ENCODE peak calls at places on chromosomes 5 and 9, in six cellular contexts. U is K562, V is GM12891, L is H1, E is HepG2, C is GM12878. N is an unnamed sample.

GRCh38 chr9:113756476-113757198 is 119.5 kb upstream of the ZNF618 start:
- DNase-seq in U (no peak), V (no peak), L (no peak), E (no peak), C (no peak), N (no peak)

GRCh38 chr5:40318378-40318777 is 361.3 kb upstream of the PTGER4 start:
- DNase-seq in U (no peak), V (no peak), L (no peak), E (no peak), C (no peak), N (no peak)

GRCh38 chr5:317086-317811 is 4.3 kb upstream of the AHRR start:
- DNase-seq in U (peak), V (peak), L (peak), E (peak), C (no peak), N (peak)

GRCh38 chr5:54484219-54484894 is 28.9 kb downstream of the HSPB3 start:
- DNase-seq in U (no peak), V (no peak), L (no peak), E (no peak), C (no peak), N (no peak)

GRCh38 chr9:37972346-37972745 is 68.4 kb upstream of the SLC25A51 start:
- DNase-seq in U (no peak), V (no peak), L (no peak), E (no peak), C (no peak), N (no peak)

GRCh38 chr9:136720251-136720886 is 8.0 kb downstream of the DIPK1B start:
- DNase-seq in U (no peak), V (no peak), L (no peak), E (no peak), C (no peak), N (no peak)

GRCh38 chr9:113131689-113132151 is 19.1 kb upstream of the SLC31A2 start:
- DNase-seq in U (no peak), V (no peak), L (peak), E (no peak), C (no peak), N (no peak)

GRCh38 chr5:166594552-166594951 is 1696.9 kb upstream of the WWC1 start:
- DNase-seq in U (no peak), V (no peak), L (no peak), E (no peak), C (no peak), N (no peak)

GRCh38 chr9:91814214-91814613 is 135.8 kb downstream of the ROR2 start:
- DNase-seq in U (no peak), V (no peak), L (no peak), E (no peak), C (no peak), N (no peak)

GRCh38 chr9:108519417-108519816 is 336.4 kb downstream of the ACTL7B start:
- DNase-seq in U (no peak), V (no peak), L (no peak), E (no peak), C (no peak), N (no peak)

GRCh38 chr5:91225848-91226686 is 157.1 kb downstream of the ARRDC3 start:
- DNase-seq in U (peak), V (peak), L (peak), E (peak), C (peak), N (no peak)

GRCh38 chr5:137292461-137293025 is 206.6 kb downstream of the SPOCK1 start:
- DNase-seq in U (no peak), V (no peak), L (no peak), E (no peak), C (no peak), N (no peak)

GRCh38 chr9:74500584-74500924 is 3.4 kb downstream of the RORB start:
- DNase-seq in U (no peak), V (no peak), L (peak), E (no peak), C (no peak), N (no peak)

GRCh38 chr9:38670542-38671371 is 49.2 kb downstream of the FAM240B start:
- DNase-seq in U (no peak), V (no peak), L (no peak), E (no peak), C (peak), N (no peak)

GRCh38 chr9:18976368-18977238 is 56.4 kb downstream of the SAXO1 start:
- DNase-seq in U (no peak), V (no peak), L (no peak), E (no peak), C (no peak), N (no peak)

GRCh38 chr5:42569953-42570548 is 146.8 kb downstream of the GHR start:
- DNase-seq in U (no peak), V (no peak), L (no peak), E (no peak), C (no peak), N (no peak)

GRCh38 chr9:103674271-103674670 is 419.8 kb upstream of the SMC2 start:
- DNase-seq in U (no peak), V (no peak), L (no peak), E (no peak), C (no peak), N (no peak)

GRCh38 chr5:53253421-53253871 is 143.9 kb upstream of the MOCS2 start:
- DNase-seq in U (no peak), V (no peak), L (no peak), E (no peak), C (no peak), N (no peak)

GRCh38 chr9:136539427-136540412 is 6.1 kb downstream of the NOTCH1 start:
- DNase-seq in U (peak), V (peak), L (no peak), E (no peak), C (peak), N (peak)

GRCh38 chr5:177134653-177135225 is 1.2 kb downstream of the NSD1 start:
- DNase-seq in U (no peak), V (no peak), L (no peak), E (no peak), C (no peak), N (no peak)

GRCh38 chr5:1934056-1934394 is 51.3 kb upstream of the IRX4 start:
- DNase-seq in U (no peak), V (no peak), L (no peak), E (no peak), C (no peak), N (no peak)

GRCh38 chr5:134007581-134008256 is 2.9 kb upstream of the VDAC1 start:
- DNase-seq in U (peak), V (no peak), L (peak), E (no peak), C (no peak), N (no peak)

GRCh38 chr5:134004626-134005414 is at the start of gene VDAC1:
- DNase-seq in U (peak), V (peak), L (peak), E (no peak), C (no peak), N (peak)

GRCh38 chr5:134003957-134004625 is 684 bp downstream of the VDAC1 start:
- DNase-seq in U (peak), V (peak), L (no peak), E (no peak), C (no peak), N (peak)

GRCh38 chr5:134006119-134006514 is 1.3 kb upstream of the VDAC1 start:
- DNase-seq in U (no peak), V (no peak), L (peak), E (no peak), C (no peak), N (no peak)

GRCh38 chr5:134005415-134006118 is 792 bp upstream of the VDAC1 start:
- DNase-seq in U (peak), V (peak), L (peak), E (no peak), C (no peak), N (peak)
- TF ChIP-seq TAF1 in U (no peak), V (no peak), L (peak), E (no peak), C (no peak), N (no peak)

GRCh38 chr5:14664270-14665109 is at the start of gene OTULIN:
- DNase-seq in U (peak), V (peak), L (peak), E (peak), C (peak), N (peak)
- TF ChIP-seq POLR2AphosphoS5 in U (peak), V (peak), L (no peak), E (peak), C (peak), N (peak)

DNA sequence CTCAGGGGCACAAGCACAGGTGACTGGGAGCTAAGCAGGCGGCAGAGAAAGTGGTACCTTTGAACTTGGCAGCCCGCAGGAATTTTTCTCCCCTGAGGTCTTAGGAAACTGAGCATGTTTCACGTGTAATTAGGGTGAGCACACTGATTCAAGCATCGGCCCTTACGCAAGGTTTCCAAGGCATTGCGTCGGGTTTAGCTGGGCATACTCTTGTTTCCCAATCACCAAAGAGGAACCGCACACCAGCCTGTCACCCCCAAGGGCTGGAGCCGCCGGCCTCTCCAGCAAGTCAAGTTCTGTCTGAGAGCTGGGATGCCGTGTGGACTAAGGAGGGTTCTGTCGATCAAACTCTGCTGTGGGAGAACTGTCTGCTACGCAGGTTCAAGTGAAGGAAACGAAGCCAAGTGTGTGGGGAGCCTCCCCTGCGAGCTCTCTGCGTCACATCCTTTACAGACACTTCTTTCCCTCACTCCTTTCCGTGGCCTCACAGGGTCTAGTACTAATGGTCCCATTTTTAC is 53.0 kb downstream of the ERGIC1 start:
- DNase-seq in U (no peak), V (no peak), L (no peak), E (peak), C (no peak), N (no peak)
- TF ChIP-seq POLR2A in U (no peak), V (no peak), L (no peak), E (no peak), C (no peak), N (no peak)

DNA sequence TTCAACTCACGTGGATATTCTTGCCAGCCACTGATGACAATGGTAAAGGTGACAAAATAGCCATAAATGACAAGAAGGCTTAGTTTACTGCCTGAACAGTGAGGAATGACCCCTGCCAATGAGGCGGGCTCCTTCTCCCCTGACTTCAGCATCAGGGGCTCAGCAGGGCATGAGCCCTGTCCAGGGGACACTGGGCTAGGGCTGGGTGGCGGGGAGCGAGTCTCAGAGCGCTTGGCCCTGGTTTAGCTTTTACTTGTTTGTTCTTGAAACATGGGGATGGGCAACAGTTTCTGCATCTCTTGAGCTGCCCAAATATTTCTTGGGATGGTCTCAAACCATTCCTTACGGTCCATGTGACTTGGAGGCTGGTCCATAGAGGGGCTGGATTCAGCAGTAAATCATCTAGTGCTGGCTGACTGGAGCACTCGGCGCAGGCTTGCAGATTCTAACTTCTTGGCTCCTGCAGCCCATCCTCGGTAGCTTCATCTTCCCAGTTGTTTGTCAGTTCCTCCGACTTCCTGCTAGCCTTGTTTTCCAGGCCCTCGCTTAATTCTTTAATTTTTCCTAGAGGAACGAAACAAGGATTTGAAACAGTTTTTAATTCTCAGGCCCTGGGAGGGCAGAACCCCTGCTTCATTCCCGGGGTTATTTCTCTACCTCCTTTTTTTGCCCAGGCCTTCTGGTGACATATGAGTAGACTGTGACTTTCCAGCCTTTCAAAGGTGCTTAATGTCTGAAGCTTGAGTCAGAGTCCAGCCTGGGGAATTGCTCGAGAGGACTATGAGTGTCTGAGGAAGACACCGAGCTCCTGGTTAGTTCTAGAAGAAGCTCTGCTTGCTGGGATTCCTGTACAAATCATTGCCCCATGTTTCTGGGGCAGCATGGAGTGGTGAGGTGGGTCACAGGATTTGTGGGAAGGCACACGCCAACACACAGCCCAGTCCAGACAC is 4.5 kb upstream of the HMCN2 start:
- DNase-seq in U (no peak), V (no peak), L (no peak), E (no peak), C (no peak), N (no peak)
- TF ChIP-seq TAF1 in U (no peak), V (no peak), L (no peak), E (no peak), C (no peak), N (no peak)

GRCh38 chr9:126989847-126990821 is 75.6 kb downstream of the RALGPS1 start:
- DNase-seq in U (no peak), V (no peak), L (no peak), E (no peak), C (no peak), N (no peak)
- TF ChIP-seq POLR2AphosphoS5 in U (no peak), V (no peak), L (no peak), E (no peak), C (no peak), N (no peak)

GRCh38 chr5:113376640-113377039 is 58.1 kb downstream of the TSSK1B start:
- DNase-seq in U (no peak), V (no peak), L (no peak), E (no peak), C (no peak), N (no peak)
- TF ChIP-seq POLR2A in U (no peak), V (no peak), L (no peak), E (no peak), C (no peak), N (no peak)

GRCh38 chr5:155938051-155938450 is 388.9 kb upstream of the SGCD start:
- DNase-seq in U (no peak), V (no peak), L (no peak), E (no peak), C (no peak), N (no peak)

GRCh38 chr5:155934964-155935363 is 392.0 kb upstream of the SGCD start:
- DNase-seq in U (no peak), V (no peak), L (no peak), E (no peak), C (no peak), N (no peak)

GRCh38 chr5:155936520-155937406 is 390.2 kb upstream of the SGCD start:
- DNase-seq in U (no peak), V (no peak), L (no peak), E (no peak), C (no peak), N (no peak)

GRCh38 chr5:155941340-155941739 is 385.6 kb upstream of the SGCD start:
- DNase-seq in U (no peak), V (no peak), L (no peak), E (no peak), C (no peak), N (no peak)

GRCh38 chr5:155935723-155936122 is 391.2 kb upstream of the SGCD start:
- DNase-seq in U (no peak), V (no peak), L (no peak), E (no peak), C (no peak), N (no peak)
- TF ChIP-seq TAF1 in U (no peak), V (no peak), L (no peak), E (no peak), C (no peak), N (no peak)

N was measured in GM12892.